ENCODE peak calls at places on chromosomes 12 and 14, in ten cellular contexts. H is cardiac muscle cell, Z is A549, P is fibroblast of mammary gland, S is GM06990, T is fibroblast of lung, D is prostate gland, Q is brain microvascular endothelial cell, G is HAP-1, M is pancreas. A is an unnamed sample.

GRCh38 chr12:1222858-1223644 is 232.0 kb downstream of the ERC1 start:
- DNase-seq in H (no peak), Z (no peak), P (no peak), S (no peak), T (no peak), D (peak; percentile 48), Q (no peak), G (no peak), M (no peak), A (no peak)

GRCh38 chr12:1080520-1081223 is 89.6 kb downstream of the ERC1 start:
- DNase-seq in H (no peak), Z (no peak), P (no peak), S (peak; percentile 36), T (no peak), D (no peak), Q (no peak), G (no peak), M (no peak), A (no peak)

GRCh38 chr14:55446127-55446736 is 5.8 kb upstream of the TBPL2 start:
- DNase-seq in H (peak; percentile 90), Z (peak; percentile 61), P (peak; percentile 88), S (peak; percentile 25), T (peak; percentile 81), D (peak; percentile 40), Q (peak; percentile 76), G (peak; percentile 87), M (peak; percentile 28), A (peak; percentile 13)

GRCh38 chr12:103928736-103929050 is 1.5 kb upstream of the HSP90B1 start:
- DNase-seq in H (no peak), Z (no peak), P (no peak), S (peak; percentile 67), T (no peak), D (no peak), Q (no peak), G (no peak), M (no peak), A (no peak)

GRCh38 chr14:57869530-57870088 is 3.7 kb upstream of the SLC35F4 start:
- DNase-seq in H (no peak), Z (no peak), P (no peak), S (no peak), T (no peak), D (no peak), Q (no peak), G (no peak), M (no peak), A (no peak)

GRCh38 chr14:91317381-91318313 is 73.1 kb upstream of the GPR68 start:
- DNase-seq in H (peak; percentile 71), Z (no peak), P (peak; percentile 20), S (peak; percentile 65), T (peak; percentile 34), D (peak; percentile 81), Q (no peak), G (no peak), M (peak; percentile 78), A (no peak)

GRCh38 chr12:124868252-124868965 is 4.7 kb upstream of the SCARB1 start:
- DNase-seq in H (no peak), Z (no peak), P (no peak), S (no peak), T (no peak), D (no peak), Q (no peak), G (no peak), M (no peak), A (no peak)

GRCh38 chr12:45757172-45757571 is 27.7 kb downstream of the ARID2 start:
- DNase-seq in H (no peak), Z (no peak), P (no peak), S (no peak), T (peak; percentile 11), D (no peak), Q (no peak), G (no peak), M (no peak), A (no peak)

GRCh38 chr12:1606021-1606622 is 11.7 kb upstream of the FBXL14 start:
- DNase-seq in H (peak; percentile 91), Z (peak; percentile 80), P (peak; percentile 90), S (peak; percentile 82), T (peak; percentile 88), D (peak; percentile 95), Q (peak; percentile 79), G (peak; percentile 96), M (peak; percentile 94), A (peak; percentile 69)

GRCh38 chr12:14931791-14932560 is 6.4 kb downstream of the ERP27 start:
- DNase-seq in H (no peak), Z (no peak), P (no peak), S (no peak), T (no peak), D (no peak), Q (no peak), G (no peak), M (no peak), A (no peak)

GRCh38 chr14:35159742-35160409 is 37.5 kb downstream of the PRORP start:
- DNase-seq in H (peak; percentile 84), Z (peak; percentile 85), P (peak; percentile 95), S (peak; percentile 20), T (peak; percentile 89), D (no peak), Q (peak; percentile 90), G (no peak), M (no peak), A (no peak)
- H3K4me3 ChIP-seq in H (no peak overlapping the region), Z (no peak overlapping the region), P (no peak overlapping the region), S (no peak overlapping the region), T (no peak overlapping the region), D (no peak overlapping the region), Q (no peak overlapping the region), G (no peak overlapping the region), M (no peak overlapping the region), A (no peak overlapping the region)

GRCh38 chr14:51680031-51680430 is 28.3 kb downstream of the FRMD6 start:
- DNase-seq in H (peak; percentile 46), Z (no peak), P (no peak), S (no peak), T (no peak), D (no peak), Q (no peak), G (no peak), M (no peak), A (no peak)
- H3K4me3 ChIP-seq in H (no peak overlapping the region), Z (no peak overlapping the region), P (no peak overlapping the region), S (no peak overlapping the region), T (no peak overlapping the region), D (no peak overlapping the region), Q (no peak overlapping the region), G (no peak overlapping the region), M (no peak overlapping the region), A (no peak overlapping the region)

GRCh38 chr12:128338344-128338743 is 71.4 kb downstream of the TMEM132C start:
- DNase-seq in H (no peak), Z (no peak), P (no peak), S (no peak), T (no peak), D (no peak), Q (no peak), G (no peak), M (no peak), A (no peak)
- H3K4me3 ChIP-seq in H (no peak overlapping the region), Z (no peak overlapping the region), P (no peak overlapping the region), S (no peak overlapping the region), T (no peak overlapping the region), D (no peak overlapping the region), Q (no peak overlapping the region), G (no peak overlapping the region), M (no peak overlapping the region), A (no peak overlapping the region)

DNA sequence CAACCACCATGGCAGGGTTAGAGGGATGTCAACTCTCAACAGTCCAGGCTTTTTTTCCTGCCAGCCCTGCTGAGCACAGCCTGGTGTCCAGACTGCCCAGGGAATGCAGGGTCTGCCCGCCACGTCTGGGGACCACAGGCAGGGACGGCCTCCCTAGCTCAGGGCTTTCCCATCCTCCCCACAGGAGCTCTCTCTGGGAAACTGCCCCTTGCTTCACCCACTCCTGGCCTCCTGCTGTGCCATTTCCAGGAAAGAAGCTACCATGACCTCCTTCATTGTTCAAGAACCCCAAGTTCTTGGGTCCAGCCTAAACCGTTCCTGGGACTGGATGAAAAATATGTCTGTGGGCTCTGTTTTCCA is 4.8 kb downstream of the SCNN1A start:
- DNase-seq in H (no peak), Z (no peak), P (no peak), S (no peak), T (no peak), D (no peak), Q (no peak), G (no peak), M (no peak), A (no peak)
- H3K4me3 ChIP-seq in H (no peak overlapping the region), Z (peak overlapping the region; percentile 5), P (no peak overlapping the region), S (no peak overlapping the region), T (no peak overlapping the region), D (no peak overlapping the region), Q (no peak overlapping the region), G (no peak overlapping the region), M (no peak overlapping the region), A (no peak overlapping the region)

GRCh38 chr14:73238262-73238852 is 1.1 kb downstream of the PAPLN start:
- DNase-seq in H (peak; percentile 89), Z (peak; percentile 38), P (peak; percentile 82), S (no peak), T (peak; percentile 81), D (peak; percentile 51), Q (peak; percentile 49), G (peak; percentile 54), M (no peak), A (no peak)
- H3K4me3 ChIP-seq in H (peak overlapping the region; percentile 27), Z (peak overlapping the region; percentile 75), P (peak overlapping the region; percentile 45), S (peak overlapping the region; percentile 36), T (peak overlapping the region; percentile 26), D (peak overlapping the region; percentile 34), Q (peak overlapping the region; percentile 49), G (peak overlapping the region; percentile 67), M (peak overlapping the region; percentile 60), A (peak overlapping the region; percentile 74)

DNA sequence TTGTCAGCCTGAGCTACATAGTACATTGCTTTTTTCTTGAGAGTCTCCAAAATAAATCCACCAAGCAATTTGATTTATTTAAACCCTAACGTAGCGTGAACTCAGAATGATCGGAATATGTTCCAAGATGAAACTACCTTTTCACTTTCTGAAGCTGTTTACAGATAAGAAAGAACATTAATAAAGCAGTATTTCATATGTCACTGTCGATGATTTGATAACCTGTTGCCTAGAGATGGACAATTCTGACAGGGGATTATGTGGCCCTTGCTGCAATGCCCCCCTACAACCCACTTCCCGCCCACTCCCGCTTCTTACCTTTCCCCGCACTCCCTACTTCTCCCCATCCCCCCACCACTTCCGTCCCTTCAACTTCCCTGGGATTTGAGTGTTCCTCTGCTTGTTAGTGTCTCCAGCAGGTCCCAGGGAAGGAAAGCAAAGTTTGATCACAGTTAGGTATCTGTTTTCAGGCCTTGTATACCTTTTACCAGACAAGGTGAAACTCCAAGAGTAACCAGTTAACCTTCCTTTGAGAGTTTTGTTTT is 229.2 kb upstream of the HMGA2 start:
- DNase-seq in H (no peak), Z (no peak), P (no peak), S (no peak), T (no peak), D (no peak), Q (no peak), G (no peak), M (no peak), A (no peak)
- H3K4me3 ChIP-seq in H (no peak overlapping the region), Z (no peak overlapping the region), P (no peak overlapping the region), S (no peak overlapping the region), T (no peak overlapping the region), D (no peak overlapping the region), Q (no peak overlapping the region), G (no peak overlapping the region), M (no peak overlapping the region), A (no peak overlapping the region)

DNA sequence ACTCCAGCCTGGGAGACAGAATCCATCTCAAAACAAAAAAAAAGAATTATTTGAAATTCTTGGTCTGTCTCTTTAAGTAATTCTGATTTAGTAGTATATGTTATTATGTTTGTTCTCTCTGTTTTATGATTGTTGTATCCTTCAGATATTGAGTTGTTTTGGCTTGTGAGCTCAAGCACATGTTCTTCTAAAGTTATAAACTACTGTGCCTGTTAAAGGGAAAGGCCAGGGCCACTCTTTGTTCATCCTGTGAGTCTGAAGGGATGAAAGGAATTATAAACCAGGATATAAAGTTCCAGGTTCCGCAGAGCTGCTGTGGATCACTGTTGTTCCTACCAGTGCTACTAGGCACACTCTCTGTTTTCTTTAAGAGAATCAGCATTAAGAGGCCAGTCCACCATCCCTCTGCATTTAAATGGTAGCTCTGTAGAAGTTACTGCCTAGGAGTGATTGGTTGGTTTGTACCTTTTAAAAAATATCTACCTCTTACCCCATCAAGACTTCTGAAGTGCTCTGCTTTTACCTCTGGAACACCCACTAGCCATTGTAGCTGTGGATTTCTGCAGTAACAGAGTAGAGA is 14.1 kb downstream of the TMTC3 start:
- DNase-seq in H (no peak), Z (no peak), P (no peak), S (no peak), T (no peak), D (no peak), Q (no peak), G (no peak), M (no peak), A (no peak)
- H3K4me3 ChIP-seq in H (no peak overlapping the region), Z (no peak overlapping the region), P (no peak overlapping the region), S (no peak overlapping the region), T (no peak overlapping the region), D (no peak overlapping the region), Q (no peak overlapping the region), G (no peak overlapping the region), M (no peak overlapping the region), A (no peak overlapping the region)